ENCODE peak calls at places on chromosomes 12 and 14, in eight cellular contexts. One of them, this sample, is unnamed.

GRCh38 chr14:24131549-24131966 is 1.1 kb downstream of the FITM1 start:
- ATAC-seq in esophagus mucosa: no peak
- ATAC-seq in naive B cell: no peak
- ATAC-seq in CD8-positive, alpha-beta T cell: no peak
- ATAC-seq in natural killer cell: no peak
- ATAC-seq in heart left ventricle: peak; percentile 28
- ATAC-seq in body of pancreas: no peak
- ATAC-seq in HepG2: peak; percentile 0
- ATAC-seq in this sample: no peak

GRCh38 chr14:75714993-75715392 is 53.9 kb downstream of the TTLL5 start:
- ATAC-seq in natural killer cell: no peak
- ATAC-seq in heart left ventricle: no peak
- ATAC-seq in body of pancreas: no peak
- ATAC-seq in HepG2: no peak
- ATAC-seq in CD8-positive, alpha-beta T cell: no peak
- ATAC-seq in esophagus mucosa: no peak
- ATAC-seq in naive B cell: no peak
- ATAC-seq in this sample: no peak

GRCh38 chr12:52789637-52790426 is 6.1 kb downstream of the KRT3 start:
- ATAC-seq in natural killer cell: no peak
- ATAC-seq in CD8-positive, alpha-beta T cell: no peak
- ATAC-seq in naive B cell: no peak
- ATAC-seq in esophagus mucosa: peak; percentile 54
- ATAC-seq in body of pancreas: no peak
- ATAC-seq in HepG2: peak; percentile 60
- ATAC-seq in heart left ventricle: no peak
- ATAC-seq in this sample: no peak

GRCh38 chr12:76890407-76891143 is 11.8 kb upstream of the CSRP2 start:
- ATAC-seq in naive B cell: no peak
- ATAC-seq in HepG2: no peak
- ATAC-seq in CD8-positive, alpha-beta T cell: peak; percentile 40
- ATAC-seq in body of pancreas: no peak
- ATAC-seq in esophagus mucosa: peak; percentile 44
- ATAC-seq in heart left ventricle: no peak
- ATAC-seq in natural killer cell: no peak
- ATAC-seq in this sample: no peak

GRCh38 chr14:77882631-77883030 is 82.7 kb downstream of the ADCK1 start:
- ATAC-seq in CD8-positive, alpha-beta T cell: no peak
- ATAC-seq in esophagus mucosa: no peak
- ATAC-seq in naive B cell: no peak
- ATAC-seq in body of pancreas: peak; percentile 38
- ATAC-seq in heart left ventricle: peak; percentile 85
- ATAC-seq in HepG2: no peak
- ATAC-seq in natural killer cell: no peak
- ATAC-seq in this sample: no peak

GRCh38 chr12:104407922-104408321 is 48.8 kb upstream of the CHST11 start:
- ATAC-seq in CD8-positive, alpha-beta T cell: no peak
- ATAC-seq in natural killer cell: no peak
- ATAC-seq in naive B cell: no peak
- ATAC-seq in heart left ventricle: no peak
- ATAC-seq in body of pancreas: no peak
- ATAC-seq in HepG2: no peak
- ATAC-seq in esophagus mucosa: no peak
- ATAC-seq in this sample: no peak

GRCh38 chr12:52713960-52714886 is 10.9 kb upstream of the KRT77 start:
- ATAC-seq in CD8-positive, alpha-beta T cell: peak; percentile 55
- ATAC-seq in HepG2: peak; percentile 45
- ATAC-seq in body of pancreas: no peak
- ATAC-seq in naive B cell: no peak
- ATAC-seq in heart left ventricle: no peak
- ATAC-seq in esophagus mucosa: peak; percentile 19
- ATAC-seq in natural killer cell: no peak
- ATAC-seq in this sample: no peak

GRCh38 chr14:75341639-75342038 is 63.0 kb downstream of the FOS start:
- ATAC-seq in naive B cell: no peak
- ATAC-seq in body of pancreas: no peak
- ATAC-seq in HepG2: no peak
- ATAC-seq in CD8-positive, alpha-beta T cell: no peak
- ATAC-seq in esophagus mucosa: no peak
- ATAC-seq in natural killer cell: no peak
- ATAC-seq in heart left ventricle: peak; percentile 24
- ATAC-seq in this sample: peak; percentile 60

GRCh38 chr12:10395390-10395998 is 5.7 kb upstream of the KLRK1 start:
- ATAC-seq in HepG2: peak; percentile 99
- ATAC-seq in esophagus mucosa: peak; percentile 60
- ATAC-seq in heart left ventricle: no peak
- ATAC-seq in naive B cell: peak; percentile 93
- ATAC-seq in body of pancreas: peak; percentile 87
- ATAC-seq in natural killer cell: peak; percentile 82
- ATAC-seq in CD8-positive, alpha-beta T cell: peak; percentile 66
- ATAC-seq in this sample: peak; percentile 92

GRCh38 chr12:59372971-59373370 is 222.9 kb upstream of the SLC16A7 start:
- ATAC-seq in natural killer cell: no peak
- ATAC-seq in body of pancreas: no peak
- ATAC-seq in esophagus mucosa: no peak
- ATAC-seq in naive B cell: no peak
- ATAC-seq in HepG2: peak; percentile 68
- ATAC-seq in CD8-positive, alpha-beta T cell: no peak
- ATAC-seq in heart left ventricle: no peak
- ATAC-seq in this sample: peak; percentile 59

GRCh38 chr14:60090864-60091519 is 731 bp upstream of the PCNX4 start:
- ATAC-seq in HepG2: no peak
- ATAC-seq in heart left ventricle: peak; percentile 14
- ATAC-seq in esophagus mucosa: no peak
- ATAC-seq in CD8-positive, alpha-beta T cell: no peak
- ATAC-seq in natural killer cell: no peak
- ATAC-seq in body of pancreas: peak; percentile 19
- ATAC-seq in naive B cell: no peak
- ATAC-seq in this sample: no peak

GRCh38 chr14:37172024-37172869 is at the start of gene SLC25A21:
- ATAC-seq in CD8-positive, alpha-beta T cell: no peak
- ATAC-seq in esophagus mucosa: peak; percentile 86
- ATAC-seq in body of pancreas: peak; percentile 89
- ATAC-seq in heart left ventricle: peak; percentile 94
- ATAC-seq in naive B cell: no peak
- ATAC-seq in natural killer cell: no peak
- ATAC-seq in HepG2: peak; percentile 96
- ATAC-seq in this sample: no peak

GRCh38 chr12:124098101-124098757 is 125.2 kb downstream of the ZNF664 start:
- ATAC-seq in esophagus mucosa: no peak
- ATAC-seq in heart left ventricle: no peak
- ATAC-seq in body of pancreas: no peak
- ATAC-seq in naive B cell: no peak
- ATAC-seq in CD8-positive, alpha-beta T cell: no peak
- ATAC-seq in natural killer cell: no peak
- ATAC-seq in HepG2: no peak
- ATAC-seq in this sample: no peak

GRCh38 chr12:118541945-118542344 is 165.6 kb downstream of the SUDS3 start:
- ATAC-seq in body of pancreas: no peak
- ATAC-seq in HepG2: no peak
- ATAC-seq in CD8-positive, alpha-beta T cell: no peak
- ATAC-seq in naive B cell: no peak
- ATAC-seq in heart left ventricle: no peak
- ATAC-seq in esophagus mucosa: no peak
- ATAC-seq in natural killer cell: no peak
- ATAC-seq in this sample: no peak

GRCh38 chr12:75684678-75685620 is 173.5 kb upstream of the KRR1 start:
- ATAC-seq in body of pancreas: no peak
- ATAC-seq in heart left ventricle: no peak
- ATAC-seq in naive B cell: no peak
- ATAC-seq in natural killer cell: no peak
- ATAC-seq in HepG2: no peak
- ATAC-seq in esophagus mucosa: peak; percentile 65
- ATAC-seq in CD8-positive, alpha-beta T cell: no peak
- ATAC-seq in this sample: no peak

GRCh38 chr12:110791589-110791988 is 48.9 kb upstream of the PPP1CC start:
- ATAC-seq in HepG2: no peak
- ATAC-seq in heart left ventricle: no peak
- ATAC-seq in CD8-positive, alpha-beta T cell: no peak
- ATAC-seq in naive B cell: no peak
- ATAC-seq in natural killer cell: no peak
- ATAC-seq in body of pancreas: no peak
- ATAC-seq in esophagus mucosa: peak; percentile 65
- ATAC-seq in this sample: peak; percentile 53

GRCh38 chr12:52772188-52772587 is 5.0 kb downstream of the KRT76 start:
- ATAC-seq in HepG2: no peak
- ATAC-seq in esophagus mucosa: no peak
- ATAC-seq in body of pancreas: no peak
- ATAC-seq in CD8-positive, alpha-beta T cell: no peak
- ATAC-seq in natural killer cell: no peak
- ATAC-seq in heart left ventricle: no peak
- ATAC-seq in naive B cell: no peak
- ATAC-seq in this sample: no peak

GRCh38 chr12:1811281-1811947 is 9.0 kb upstream of the LRTM2 start:
- ATAC-seq in body of pancreas: no peak
- ATAC-seq in naive B cell: no peak
- ATAC-seq in heart left ventricle: no peak
- ATAC-seq in CD8-positive, alpha-beta T cell: peak; percentile 48
- ATAC-seq in esophagus mucosa: peak; percentile 19
- ATAC-seq in HepG2: peak; percentile 69
- ATAC-seq in natural killer cell: no peak
- ATAC-seq in this sample: peak; percentile 22

GRCh38 chr12:131380961-131381705 is 329.8 kb upstream of the SFSWAP start:
- ATAC-seq in body of pancreas: no peak
- ATAC-seq in CD8-positive, alpha-beta T cell: no peak
- ATAC-seq in HepG2: no peak
- ATAC-seq in esophagus mucosa: no peak
- ATAC-seq in naive B cell: no peak
- ATAC-seq in heart left ventricle: no peak
- ATAC-seq in natural killer cell: no peak
- ATAC-seq in this sample: no peak

GRCh38 chr12:53659609-53660008 is 16.3 kb downstream of the ATP5MC2 start:
- ATAC-seq in heart left ventricle: peak; percentile 53
- ATAC-seq in natural killer cell: no peak
- ATAC-seq in HepG2: peak; percentile 46
- ATAC-seq in CD8-positive, alpha-beta T cell: no peak
- ATAC-seq in naive B cell: no peak
- ATAC-seq in esophagus mucosa: no peak
- ATAC-seq in body of pancreas: peak; percentile 26
- ATAC-seq in this sample: no peak

GRCh38 chr12:90729741-90730140 is 225.2 kb downstream of the CCER1 start:
- ATAC-seq in HepG2: no peak
- ATAC-seq in body of pancreas: no peak
- ATAC-seq in CD8-positive, alpha-beta T cell: no peak
- ATAC-seq in heart left ventricle: no peak
- ATAC-seq in naive B cell: no peak
- ATAC-seq in esophagus mucosa: peak; percentile 71
- ATAC-seq in natural killer cell: no peak
- ATAC-seq in this sample: no peak

GRCh38 chr14:101224356-101225115 is 321.0 kb upstream of the RTL1 start:
- ATAC-seq in HepG2: no peak
- ATAC-seq in naive B cell: no peak
- ATAC-seq in esophagus mucosa: no peak
- ATAC-seq in heart left ventricle: no peak
- ATAC-seq in natural killer cell: no peak
- ATAC-seq in CD8-positive, alpha-beta T cell: no peak
- ATAC-seq in body of pancreas: no peak
- ATAC-seq in this sample: no peak

GRCh38 chr14:75522224-75522764 is at the start of gene BATF:
- ATAC-seq in natural killer cell: peak; percentile 85
- ATAC-seq in CD8-positive, alpha-beta T cell: peak; percentile 77
- ATAC-seq in esophagus mucosa: peak; percentile 36
- ATAC-seq in body of pancreas: no peak
- ATAC-seq in naive B cell: peak; percentile 84
- ATAC-seq in HepG2: no peak
- ATAC-seq in heart left ventricle: no peak
- ATAC-seq in this sample: peak; percentile 89

GRCh38 chr12:31931796-31932715 is 27.2 kb upstream of the RESF1 start:
- ATAC-seq in esophagus mucosa: no peak
- ATAC-seq in naive B cell: no peak
- ATAC-seq in heart left ventricle: no peak
- ATAC-seq in HepG2: no peak
- ATAC-seq in body of pancreas: no peak
- ATAC-seq in natural killer cell: peak; percentile 94
- ATAC-seq in CD8-positive, alpha-beta T cell: peak; percentile 67
- ATAC-seq in this sample: no peak

GRCh38 chr12:120055639-120056038 is 60.9 kb downstream of the RAB35 start:
- ATAC-seq in CD8-positive, alpha-beta T cell: no peak
- ATAC-seq in body of pancreas: peak; percentile 63
- ATAC-seq in natural killer cell: no peak
- ATAC-seq in heart left ventricle: no peak
- ATAC-seq in esophagus mucosa: peak; percentile 79
- ATAC-seq in HepG2: no peak
- ATAC-seq in naive B cell: no peak
- ATAC-seq in this sample: no peak

GRCh38 chr14:81936902-81937301 is 403.2 kb upstream of the SEL1L start:
- ATAC-seq in HepG2: no peak
- ATAC-seq in heart left ventricle: no peak
- ATAC-seq in natural killer cell: no peak
- ATAC-seq in body of pancreas: peak; percentile 90
- ATAC-seq in naive B cell: no peak
- ATAC-seq in esophagus mucosa: no peak
- ATAC-seq in CD8-positive, alpha-beta T cell: no peak
- ATAC-seq in this sample: no peak

GRCh38 chr12:111557271-111558106 is 41.6 kb downstream of the ATXN2 start:
- ATAC-seq in body of pancreas: no peak
- ATAC-seq in naive B cell: no peak
- ATAC-seq in heart left ventricle: no peak
- ATAC-seq in esophagus mucosa: no peak
- ATAC-seq in HepG2: no peak
- ATAC-seq in natural killer cell: no peak
- ATAC-seq in CD8-positive, alpha-beta T cell: no peak
- ATAC-seq in this sample: no peak